ENCODE peak calls at places on chromosomes 13 and 19, in five cellular contexts. R, C, D, K and Z are unnamed samples.

GRCh38 chr19:50434525-50434924 is 1.8 kb downstream of the MYBPC2 start:
- DNase-seq in R (no peak), D (peak; percentile 88), K (peak; percentile 76), C (no peak), Z (peak; percentile 59)

GRCh38 chr13:42048323-42048624 is 174 bp upstream of the DGKH start:
- DNase-seq in K (no peak), R (no peak), C (no peak), D (no peak), Z (no peak)

GRCh38 chr19:36210497-36210896 is 4.0 kb downstream of the ZNF565 start:
- DNase-seq in C (peak; percentile 10), D (no peak), K (no peak), R (no peak), Z (no peak)

GRCh38 chr19:33373701-33374405 is at the start of gene CEBPG:
- DNase-seq in C (peak; percentile 64), K (peak; percentile 61), D (peak; percentile 77), R (peak; percentile 69), Z (peak; percentile 69)

GRCh38 chr19:3381701-3382372 is 15.5 kb downstream of the NFIC start:
- DNase-seq in K (no peak), C (no peak), R (no peak), D (no peak), Z (no peak)

GRCh38 chr19:38073806-38074685 is 150.0 kb downstream of the DPF1 start:
- DNase-seq in R (no peak), K (no peak), D (no peak), C (peak; percentile 19), Z (peak; percentile 41)

GRCh38 chr19:4594199-4594598 is 34.7 kb upstream of the SEMA6B start:
- DNase-seq in D (no peak), K (no peak), C (peak; percentile 13), R (no peak), Z (no peak)

GRCh38 chr13:34762312-34762711 is 179.8 kb upstream of the NBEA start:
- DNase-seq in K (no peak), D (no peak), R (no peak), C (no peak), Z (no peak)

GRCh38 chr13:45718063-45718462 is 15.9 kb downstream of the CBY2 start:
- DNase-seq in D (no peak), C (peak; percentile 14), R (no peak), K (no peak), Z (no peak)

GRCh38 chr19:37362733-37363132 is 8.2 kb upstream of the ZNF527 start:
- DNase-seq in D (peak; percentile 40), R (no peak), K (no peak), C (no peak), Z (no peak)

GRCh38 chr13:32113564-32113963 is 82.0 kb downstream of the FRY start:
- DNase-seq in R (no peak), K (no peak), C (no peak), D (no peak), Z (no peak)

GRCh38 chr19:46357846-46358583 is 11.1 kb downstream of the PPP5C start:
- DNase-seq in C (peak; percentile 36), D (no peak), R (no peak), K (no peak), Z (no peak)

GRCh38 chr19:54660306-54660705 is 2.5 kb upstream of the LILRB4 start:
- DNase-seq in K (no peak), D (no peak), R (no peak), C (no peak), Z (no peak)

GRCh38 chr13:40562975-40563349 is 103.5 kb downstream of the FOXO1 start:
- DNase-seq in D (no peak), R (no peak), K (no peak), C (no peak), Z (no peak)

GRCh38 chr13:50387124-50387581 is 371.9 kb downstream of the KCNRG start:
- DNase-seq in C (peak; percentile 42), D (peak; percentile 82), R (no peak), K (peak; percentile 63), Z (peak; percentile 46)

GRCh38 chr19:17255150-17255621 is 9.4 kb downstream of the USHBP1 start:
- DNase-seq in C (no peak), D (no peak), K (no peak), R (no peak), Z (no peak)

GRCh38 chr19:38842439-38843174 is 7.2 kb downstream of the HNRNPL start:
- DNase-seq in R (no peak), C (no peak), K (peak; percentile 46), D (no peak), Z (no peak)

GRCh38 chr13:30276178-30276577 is 31.2 kb downstream of the KATNAL1 start:
- DNase-seq in K (no peak), D (no peak), R (no peak), C (no peak), Z (no peak)

DNA sequence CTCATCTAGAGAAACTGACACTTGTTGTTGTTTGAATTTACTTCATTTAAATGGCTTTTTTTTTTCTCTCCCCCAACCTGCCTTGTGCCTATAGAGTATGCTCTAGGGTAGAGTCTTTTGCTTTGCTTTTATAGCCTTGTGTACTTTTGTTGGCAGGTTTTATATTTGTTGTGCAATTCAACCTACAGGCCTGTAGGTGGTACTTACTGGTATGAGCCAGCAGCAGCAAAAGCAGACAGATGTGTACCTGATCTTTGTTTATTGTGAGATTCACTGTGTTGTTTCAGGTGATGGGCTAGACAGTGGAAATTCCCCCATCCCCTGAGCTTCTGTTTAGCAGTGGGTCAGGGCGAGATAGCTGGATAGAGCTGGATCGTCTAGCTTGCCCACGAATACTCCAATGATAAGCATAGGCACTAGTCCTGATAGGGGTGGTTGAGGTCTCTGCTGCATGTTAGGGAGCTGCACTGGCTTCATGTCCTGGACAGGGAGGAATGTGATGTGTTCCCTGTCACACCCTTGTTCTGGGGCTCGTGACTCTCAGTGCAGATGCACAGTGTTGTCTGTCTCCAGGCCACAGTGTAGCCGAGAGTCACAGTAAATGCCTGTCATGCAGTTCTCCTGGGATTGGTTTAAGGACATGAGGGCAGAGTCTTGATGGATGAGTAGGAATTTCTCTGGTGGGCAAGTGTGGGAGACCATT is 21.3 kb downstream of the DNAJC3 start:
- DNase-seq in K (no peak), D (no peak), R (no peak), C (peak; percentile 17), Z (no peak)
- TF ChIP-seq CTCF in K (no peak), D (peak; percentile 44), R (peak; percentile 33), C (peak; percentile 27), Z (peak; percentile 23)

DNA sequence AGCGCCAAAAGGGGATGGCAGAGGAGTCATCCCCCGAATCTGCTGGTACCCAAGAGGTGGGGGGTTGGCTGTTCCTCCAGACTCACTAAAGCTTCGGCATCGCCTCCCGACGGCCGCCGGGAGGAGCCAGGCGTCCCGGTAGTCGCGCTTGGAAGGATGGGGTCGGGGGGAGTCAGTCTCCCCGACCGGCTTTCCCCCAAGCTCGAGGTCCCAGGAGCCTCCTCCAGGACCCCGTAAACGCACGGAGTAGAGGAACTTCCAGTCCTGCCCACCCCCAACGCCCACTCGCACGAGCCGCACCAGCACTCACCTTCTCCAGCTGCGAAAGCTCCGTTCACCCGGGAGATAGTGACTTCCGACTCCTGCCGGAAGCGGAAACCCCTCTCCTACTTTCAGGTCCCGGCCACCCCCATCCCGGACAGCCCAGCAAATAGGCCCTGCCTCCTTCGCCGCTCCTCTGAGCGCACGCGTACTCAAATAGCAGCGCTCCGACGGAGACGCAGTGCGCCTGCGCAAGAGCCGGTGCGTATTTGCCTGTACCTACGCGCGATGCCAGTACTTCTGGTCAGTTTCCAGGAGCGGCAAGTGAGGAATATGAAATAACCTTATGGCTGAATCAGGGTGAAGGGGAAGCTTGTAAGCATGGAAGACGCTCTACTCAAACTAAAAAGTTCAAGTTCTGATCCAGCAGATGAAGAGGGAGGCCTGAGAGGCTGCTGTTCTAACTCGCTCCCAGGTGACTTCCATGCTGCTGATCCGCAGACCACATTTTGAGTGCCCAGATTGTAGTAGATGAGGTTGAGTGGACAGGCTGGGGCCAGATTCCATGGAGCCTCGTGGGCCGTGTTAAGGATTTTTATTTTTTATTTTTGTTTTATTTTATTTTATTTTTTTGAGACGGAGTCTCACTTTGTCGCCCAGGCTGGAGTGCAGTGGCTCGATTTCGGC is at the start of gene ELOF1:
- DNase-seq in K (peak; percentile 98), D (peak; percentile 99), C (peak; percentile 98), R (peak; percentile 96), Z (peak; percentile 97)
- TF ChIP-seq CTCF in K (no peak), D (no peak), C (peak; percentile 15), R (no peak), Z (no peak)

DNA sequence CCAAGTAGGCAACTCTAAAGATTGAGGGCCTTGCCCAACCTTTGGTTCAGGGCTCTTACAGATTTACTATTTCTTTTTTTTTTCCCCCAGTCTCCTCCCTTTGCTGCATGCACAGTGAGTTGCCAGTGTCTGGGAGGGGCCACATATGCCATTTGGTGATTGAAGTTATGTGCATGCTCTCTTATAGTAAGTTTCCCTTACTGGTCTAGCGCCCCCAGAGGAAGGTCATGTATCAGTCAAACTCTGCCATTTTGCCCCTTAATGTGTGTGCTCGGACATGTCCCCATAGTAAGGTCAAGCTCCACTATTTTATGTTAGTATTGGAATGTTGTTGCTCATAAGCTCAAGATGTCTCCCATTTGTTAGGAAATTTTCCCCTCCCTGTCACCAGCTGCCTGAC is 1138.0 kb upstream of the SLC10A2 start:
- DNase-seq in K (no peak), C (no peak), D (no peak), R (no peak), Z (no peak)
- TF ChIP-seq CTCF in K (no peak), C (no peak), D (peak; percentile 25), R (no peak), Z (no peak)

DNA sequence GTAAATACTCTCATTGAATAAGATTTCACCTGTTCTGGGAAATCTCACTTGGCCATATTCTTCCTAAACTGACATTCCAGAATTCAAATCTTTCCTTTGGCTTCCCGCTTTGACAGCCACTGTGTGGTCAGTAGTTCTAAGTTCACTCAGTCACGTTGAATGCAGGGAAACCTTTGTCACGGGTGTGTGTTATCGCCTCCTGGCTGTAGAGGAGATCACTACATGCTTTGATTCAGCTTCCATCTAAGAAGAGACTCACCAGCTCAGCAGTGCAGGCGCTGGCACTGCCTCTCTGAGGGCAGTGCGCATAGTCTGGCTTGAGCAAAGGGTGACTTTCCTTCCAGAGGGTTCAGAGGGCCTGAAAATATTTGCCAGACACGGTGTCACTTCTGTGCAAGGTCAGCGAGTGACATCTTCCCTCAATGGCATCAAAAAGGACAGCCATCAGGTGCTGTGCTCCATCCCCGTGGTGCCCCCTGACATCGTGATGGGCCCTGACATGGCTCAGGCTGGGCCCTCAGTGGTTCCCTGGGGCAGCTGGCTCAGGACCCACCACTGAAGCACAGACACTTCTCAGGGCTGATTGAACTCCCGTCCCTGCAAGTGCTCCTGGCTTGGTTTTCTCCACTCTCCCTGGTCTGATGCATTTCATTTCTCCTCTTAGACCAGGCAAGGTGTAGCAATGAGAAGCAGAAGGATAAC is 635.4 kb upstream of the ARGLU1 start:
- DNase-seq in C (no peak), D (peak; percentile 39), R (no peak), K (no peak), Z (peak; percentile 30)
- TF ChIP-seq CTCF in C (no peak), D (peak; percentile 74), R (peak; percentile 60), K (no peak), Z (peak; percentile 51)

GRCh38 chr19:534088-534487 is 2.5 kb downstream of the CDC34 start:
- DNase-seq in C (no peak), R (no peak), D (no peak), K (no peak), Z (no peak)
- TF ChIP-seq CTCF in C (no peak), R (no peak), D (no peak), K (no peak), Z (no peak)